ENCODE peak calls at places on chromosomes 7 and 10, in four cellular contexts. B, P, V and F are unnamed samples.

GRCh38 chr7:112157072-112157471 is 49.1 kb downstream of the DOCK4 start:
- DNase-seq in B (no peak), P (peak), V (no peak), F (no peak)

GRCh38 chr10:86536294-86536861 is 14.8 kb upstream of the WAPL start:
- DNase-seq in V (peak), B (no peak), P (no peak), F (no peak)

GRCh38 chr10:129274928-129275474 is 192.0 kb upstream of the MGMT start:
- DNase-seq in B (no peak), P (no peak), V (no peak), F (no peak)

GRCh38 chr7:45241339-45242109 is 83.9 kb downstream of the RAMP3 start:
- DNase-seq in B (no peak), V (no peak), P (no peak), F (no peak)

GRCh38 chr10:90462761-90463160 is 395.1 kb downstream of the HTR7 start:
- DNase-seq in V (no peak), P (peak), B (no peak), F (no peak)

GRCh38 chr7:26549281-26549943 is 257.8 kb downstream of the SNX10 start:
- DNase-seq in V (no peak), P (no peak), B (no peak), F (no peak)

GRCh38 chr7:149310990-149311573 is 49.1 kb downstream of the ZNF783 start:
- DNase-seq in B (no peak), V (no peak), P (no peak), F (no peak)

GRCh38 chr10:3785849-3786290 is 861 bp upstream of the KLF6 start:
- DNase-seq in V (no peak), B (no peak), P (peak), F (no peak)

GRCh38 chr7:572013-572667 is 52.5 kb upstream of the PDGFA start:
- DNase-seq in V (no peak), P (no peak), B (no peak), F (no peak)

GRCh38 chr7:771241-772004 is 44.3 kb upstream of the PRKAR1B start:
- DNase-seq in V (no peak), P (no peak), B (no peak), F (no peak)

GRCh38 chr10:61000769-61001730 is 57.1 kb upstream of the RHOBTB1 start:
- DNase-seq in P (no peak), B (peak), V (no peak), F (peak)

GRCh38 chr10:4083509-4084003 is 298.5 kb upstream of the KLF6 start:
- DNase-seq in V (no peak), P (no peak), B (no peak), F (no peak)

GRCh38 chr7:118288098-118288497 is 63.6 kb downstream of the ANKRD7 start:
- DNase-seq in V (no peak), B (no peak), P (no peak), F (no peak)

GRCh38 chr7:123492485-123492884 is 41.9 kb downstream of the IQUB start:
- DNase-seq in V (no peak), B (no peak), P (peak), F (no peak)
- TF ChIP-seq CTCF in V (no peak), B (no peak), P (peak), F (peak)

DNA sequence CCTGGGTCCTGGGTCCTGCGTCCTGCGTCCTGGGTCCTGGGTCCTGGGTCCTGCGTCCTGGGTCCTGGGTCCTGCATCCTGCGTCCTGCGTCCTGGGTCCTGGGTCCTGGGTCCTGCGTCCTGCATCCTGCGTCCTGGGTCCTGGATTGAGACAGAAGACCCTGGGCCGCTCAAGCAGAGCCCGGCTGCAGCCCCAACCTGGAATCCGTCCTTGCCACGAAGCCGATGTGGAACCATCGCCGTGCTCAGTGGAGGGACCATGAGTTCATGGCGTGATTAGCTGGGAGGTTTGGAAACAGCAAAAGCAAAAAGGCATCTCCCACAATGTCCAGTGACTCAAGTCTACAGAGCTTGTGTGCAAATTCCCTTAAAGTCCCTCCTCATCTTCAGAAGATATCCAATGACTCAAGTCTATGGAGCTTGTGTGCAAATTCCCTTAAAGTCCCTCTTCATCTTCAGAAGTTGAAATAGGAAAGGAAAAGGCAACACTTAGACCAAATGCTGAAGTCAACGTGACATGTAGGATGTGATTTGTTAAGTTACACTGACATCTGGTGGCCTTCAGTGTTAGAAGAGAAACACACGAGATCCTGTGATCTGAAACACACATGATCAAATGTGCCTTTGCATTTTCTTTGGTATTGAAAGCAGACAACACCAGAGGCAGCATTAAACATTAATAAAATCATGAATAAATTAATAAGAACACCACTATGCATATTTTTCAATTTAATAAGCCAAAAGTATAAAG is 179.9 kb downstream of the PTPRN2 start:
- DNase-seq in P (peak), B (no peak), V (no peak), F (no peak)
- TF ChIP-seq CTCF in P (no peak), B (no peak), V (no peak), F (peak)

GRCh38 chr7:47444376-47445098 is 137.4 kb downstream of the TNS3 start:
- DNase-seq in P (peak), B (no peak), V (no peak), F (no peak)
- TF ChIP-seq CTCF in P (peak), B (peak), V (no peak), F (peak)

GRCh38 chr7:140176811-140177702 is at the start of gene KDM7A:
- DNase-seq in B (peak), V (peak), P (peak), F (peak)
- TF ChIP-seq CTCF in B (no peak), V (no peak), P (no peak), F (no peak)